ENCODE peak calls at places on chromosomes 13 and 19, in five cellular contexts. Z is neuronal stem cell, J is heart right ventricle, P is lower lobe of right lung, I is pancreas. B is an unnamed sample.
A peak's percentile ranks its signal among the peaks of the same experiment; 100 is the strongest.

GRCh38 chr19:48354332-48354992 is 9.3 kb downstream of the TMEM143 start:
- DNase-seq in P (no peak), Z (no peak), J (no peak), I (no peak), B (peak; percentile 41)

GRCh38 chr19:52734340-52734892 is 428 bp downstream of the ZNF611 start:
- DNase-seq in Z (peak; percentile 37), I (peak; percentile 44), J (no peak), P (no peak), B (no peak)

GRCh38 chr19:2135474-2136402 is 15.6 kb downstream of the AP3D1 start:
- DNase-seq in Z (no peak), I (no peak), P (peak; percentile 36), J (no peak), B (no peak)

GRCh38 chr13:42484396-42484795 is 89.6 kb upstream of the TNFSF11 start:
- DNase-seq in Z (no peak), I (no peak), J (no peak), P (no peak), B (no peak)

GRCh38 chr13:46728777-46729176 is 68.2 kb downstream of the ESD start:
- DNase-seq in Z (no peak), I (no peak), J (no peak), P (no peak), B (no peak)

GRCh38 chr19:16067205-16067938 is 8.9 kb upstream of the TPM4 start:
- DNase-seq in P (peak; percentile 84), J (peak; percentile 42), Z (no peak), I (peak; percentile 58), B (no peak)

GRCh38 chr13:103006706-103007426 is 59.4 kb downstream of the SLC10A2 start:
- DNase-seq in Z (no peak), P (no peak), J (peak; percentile 17), I (no peak), B (no peak)

GRCh38 chr19:39351537-39352037 is 9.4 kb downstream of the SAMD4B start:
- DNase-seq in I (no peak), J (no peak), P (no peak), Z (no peak), B (no peak)

GRCh38 chr13:43441464-43441863 is 345.3 kb downstream of the ENOX1 start:
- DNase-seq in P (no peak), Z (no peak), J (no peak), I (no peak), B (no peak)

GRCh38 chr13:49935171-49936084 is 712 bp downstream of the SPRYD7 start:
- DNase-seq in P (peak; percentile 70), Z (peak; percentile 46), I (no peak), J (peak; percentile 21), B (peak; percentile 73)

GRCh38 chr19:33446918-33447293 is 73.4 kb downstream of the CEBPG start:
- DNase-seq in P (no peak), J (no peak), I (no peak), Z (no peak), B (no peak)

GRCh38 chr13:97753942-97754670 is 199.4 kb upstream of the IPO5 start:
- DNase-seq in I (no peak), J (no peak), P (no peak), Z (no peak), B (no peak)

GRCh38 chr13:51324714-51325440 is 14.6 kb upstream of the SERPINE3 start:
- DNase-seq in P (no peak), Z (no peak), I (no peak), J (no peak), B (no peak)

GRCh38 chr13:107450931-107451330 is 764.4 kb downstream of the LIG4 start:
- DNase-seq in I (no peak), P (no peak), Z (no peak), J (peak; percentile 43), B (peak; percentile 94)

GRCh38 chr13:77919351-77920294 is 992 bp upstream of the EDNRB start:
- DNase-seq in I (peak; percentile 26), Z (peak; percentile 18), J (peak; percentile 51), P (peak; percentile 54), B (no peak)

GRCh38 chr19:10431254-10431942 is 11.1 kb downstream of the PDE4A start:
- DNase-seq in J (no peak), Z (no peak), P (peak; percentile 76), I (peak; percentile 51), B (no peak)

GRCh38 chr13:38046049-38046376 is 176.4 kb upstream of the TRPC4 start:
- DNase-seq in Z (no peak), J (no peak), I (no peak), P (no peak), B (no peak)

GRCh38 chr13:52137489-52137888 is 8.6 kb upstream of the NEK5 start:
- DNase-seq in P (no peak), Z (no peak), I (no peak), J (no peak), B (no peak)

GRCh38 chr19:37953576-37954303 is 46.7 kb downstream of the SIPA1L3 start:
- DNase-seq in I (no peak), Z (peak; percentile 67), J (no peak), P (no peak), B (no peak)

GRCh38 chr19:34580408-34580807 is 96.6 kb downstream of the SCGB2B2 start:
- DNase-seq in Z (no peak), I (no peak), J (no peak), P (no peak), B (no peak)

GRCh38 chr13:77506874-77507273 is 28.6 kb upstream of the SCEL start:
- DNase-seq in I (no peak), Z (no peak), J (no peak), P (no peak), B (no peak)

DNA sequence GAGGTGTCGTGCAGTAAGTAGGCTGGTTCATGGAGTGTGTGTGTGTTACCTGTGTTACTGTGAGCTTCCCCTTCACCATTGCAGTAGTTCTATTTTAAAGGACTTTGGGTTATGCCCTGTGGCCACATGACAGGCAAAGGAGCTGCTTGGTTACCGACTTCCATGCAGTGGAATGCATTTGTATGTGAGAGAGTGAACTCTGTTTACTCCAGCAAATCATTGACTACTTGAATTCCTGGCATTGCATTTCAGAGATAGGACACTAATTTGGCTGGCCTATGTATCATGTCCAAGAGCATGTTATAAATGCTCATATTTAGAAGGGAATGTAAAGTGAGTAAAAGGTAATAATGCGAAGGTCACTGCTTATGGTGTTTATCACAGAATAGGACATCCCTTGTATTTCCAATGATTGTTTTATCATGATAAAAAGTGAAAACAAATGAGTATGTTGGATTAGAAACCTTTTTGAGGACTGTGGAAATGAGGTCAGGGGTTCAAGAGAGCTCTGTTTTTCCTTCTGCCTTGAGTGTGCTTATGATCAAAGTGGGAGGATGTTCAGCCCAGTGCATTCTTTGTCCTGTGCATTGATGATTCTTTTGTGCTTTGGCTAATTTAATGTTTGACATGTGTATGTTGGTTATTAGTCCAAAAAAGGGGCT is 156.5 kb downstream of the LMO7 start:
- DNase-seq in J (no peak), Z (no peak), I (no peak), P (no peak), B (no peak)
- H3K4me3 ChIP-seq in J (no peak overlapping the region), Z (no peak overlapping the region), I (no peak overlapping the region), P (no peak overlapping the region), B (no peak overlapping the region)

DNA sequence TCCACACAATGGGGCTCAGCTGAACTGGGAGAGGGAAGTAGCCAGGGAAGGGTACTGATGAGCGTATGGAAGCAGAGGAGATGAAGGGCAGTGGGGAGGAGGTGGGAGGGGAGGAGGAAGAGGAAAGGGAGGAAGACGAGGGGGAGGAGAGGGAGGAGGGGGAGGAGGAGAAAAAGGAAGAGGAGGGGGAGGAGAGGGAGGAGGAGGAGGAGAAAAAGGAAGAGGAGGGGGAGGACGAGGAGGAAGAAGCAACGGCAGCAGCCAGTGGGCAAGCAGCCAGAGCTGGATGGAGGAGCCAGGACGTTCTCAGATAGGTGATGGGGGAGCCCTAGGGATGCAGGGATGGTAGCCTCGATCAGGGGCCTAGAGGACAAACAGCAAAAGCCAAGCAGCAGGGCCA is 5.6 kb downstream of the CERS4 start:
- DNase-seq in I (no peak), P (no peak), J (no peak), Z (no peak), B (no peak)
- H3K4me3 ChIP-seq in I (no peak overlapping the region), P (no peak overlapping the region), J (no peak overlapping the region), Z (no peak overlapping the region), B (no peak overlapping the region)

DNA sequence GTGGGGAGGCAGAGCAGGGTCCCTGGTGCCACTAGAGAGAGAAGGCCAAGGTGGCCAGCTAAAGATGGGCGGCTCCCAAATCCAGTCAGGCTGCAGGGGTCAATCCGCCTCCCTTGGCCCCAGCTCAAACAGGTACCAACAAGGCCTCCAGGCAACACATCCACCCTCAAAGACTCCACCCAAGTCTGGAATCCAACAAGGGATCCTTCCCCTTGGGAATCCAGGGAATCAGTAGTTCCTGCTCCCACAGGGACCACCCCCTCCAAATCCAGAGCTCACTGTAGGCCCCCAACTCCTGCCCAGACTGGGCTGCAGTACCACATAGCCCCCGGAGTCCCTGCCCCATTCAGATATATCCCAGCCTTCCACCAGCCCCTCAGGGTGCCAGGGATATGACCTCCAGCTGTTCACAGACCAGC is 3.3 kb downstream of the ERF start:
- DNase-seq in Z (no peak), I (no peak), P (no peak), J (no peak), B (no peak)
- H3K4me3 ChIP-seq in Z (peak overlapping the region; percentile 15), I (peak overlapping the region; percentile 96), P (peak overlapping the region; percentile 97), J (no peak overlapping the region), B (no peak overlapping the region)

GRCh38 chr13:40221460-40222201 is 444.8 kb downstream of the FOXO1 start:
- DNase-seq in P (no peak), I (no peak), J (no peak), Z (no peak), B (no peak)
- H3K4me3 ChIP-seq in P (no peak overlapping the region), I (no peak overlapping the region), J (no peak overlapping the region), Z (no peak overlapping the region), B (no peak overlapping the region)

DNA sequence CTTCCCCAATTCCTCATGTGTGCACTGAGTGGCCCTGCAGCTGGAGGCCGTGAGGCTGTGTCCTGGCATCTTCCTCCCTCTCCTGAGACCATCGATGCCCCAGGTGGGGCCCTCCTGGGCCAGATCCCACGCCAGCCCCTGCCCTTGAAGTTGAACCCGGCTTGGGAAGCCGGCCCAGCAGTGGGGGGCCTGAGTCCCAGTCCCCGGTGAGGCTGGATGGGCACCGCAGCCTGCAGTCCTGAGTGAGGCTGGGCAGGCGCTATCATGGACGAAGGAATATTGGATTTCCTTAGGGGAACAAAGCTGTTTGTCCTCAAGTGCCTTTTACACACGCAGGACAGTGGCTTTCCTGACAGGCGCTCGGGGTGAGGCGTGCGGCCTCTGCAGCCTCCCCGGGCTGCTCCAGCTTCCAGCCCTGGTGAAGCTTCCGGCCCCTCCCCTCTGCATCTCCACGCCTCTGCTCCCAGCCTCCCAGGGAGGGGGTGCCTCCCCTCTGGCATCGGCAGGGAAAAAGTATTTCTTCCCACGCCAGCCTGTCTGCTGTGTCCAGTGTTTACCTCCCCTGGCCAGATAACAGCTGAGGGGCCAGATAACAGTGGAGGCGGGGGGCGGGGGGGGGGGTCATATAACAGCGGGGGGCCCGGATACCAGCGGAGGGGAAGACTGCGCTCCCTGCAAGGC is 159.5 kb downstream of the KDM4B start:
- DNase-seq in Z (no peak), I (peak; percentile 91), J (peak; percentile 80), P (no peak), B (no peak)
- H3K4me3 ChIP-seq in Z (no peak overlapping the region), I (no peak overlapping the region), J (no peak overlapping the region), P (no peak overlapping the region), B (no peak overlapping the region)

GRCh38 chr19:8569066-8569761 is 8.0 kb downstream of the MYO1F start:
- DNase-seq in J (no peak), Z (no peak), I (no peak), P (peak; percentile 71), B (peak; percentile 94)
- H3K4me3 ChIP-seq in J (no peak overlapping the region), Z (no peak overlapping the region), I (no peak overlapping the region), P (peak overlapping the region; percentile 14), B (no peak overlapping the region)

GRCh38 chr13:48489666-48490065 is 43.2 kb downstream of the RCBTB2 start:
- DNase-seq in I (no peak), P (no peak), Z (no peak), J (no peak), B (no peak)
- H3K4me3 ChIP-seq in I (no peak overlapping the region), P (no peak overlapping the region), Z (no peak overlapping the region), J (no peak overlapping the region), B (no peak overlapping the region)